ENCODE peak calls at places on chromosome 9, in four cellular contexts. N is sigmoid colon, K is stomach, Z is upper lobe of left lung. T is an unnamed sample.

GRCh38 chr9:34124923-34125322 is 1.6 kb downstream of the DCAF12 start:
- DNase-seq in N (no peak), K (no peak), Z (no peak), T (peak; percentile 15)

GRCh38 chr9:34984049-34984448 is 5.5 kb upstream of the DNAJB5 start:
- DNase-seq in N (no peak), K (no peak), Z (no peak), T (peak; percentile 74)

GRCh38 chr9:123928471-123929176 is 1.3 kb downstream of the DENND1A start:
- DNase-seq in N (no peak), K (no peak), Z (no peak), T (no peak)

GRCh38 chr9:101029300-101030021 is 934 bp downstream of the PLPPR1 start:
- DNase-seq in N (no peak), K (no peak), Z (peak; percentile 54), T (peak; percentile 34)

GRCh38 chr9:100427366-100428263 is 672 bp downstream of the MSANTD3 start:
- DNase-seq in N (peak; percentile 85), K (peak; percentile 35), Z (no peak), T (peak; percentile 90)

GRCh38 chr9:88197016-88197415 is 58.7 kb upstream of the SPATA31C2 start:
- DNase-seq in N (no peak), K (no peak), Z (no peak), T (no peak)

GRCh38 chr9:127762111-127762676 is 16.3 kb downstream of the SH2D3C start:
- DNase-seq in N (no peak), K (no peak), Z (no peak), T (no peak)

GRCh38 chr9:113622600-113623400 is 159.3 kb downstream of the RGS3 start:
- DNase-seq in N (peak; percentile 62), K (no peak), Z (no peak), T (peak; percentile 85)

GRCh38 chr9:37986771-37987258 is 82.2 kb downstream of the SHB start:
- DNase-seq in N (no peak), K (no peak), Z (peak; percentile 75), T (no peak)

GRCh38 chr9:89991204-89991790 is 386.5 kb downstream of the GADD45G start:
- DNase-seq in N (no peak), K (peak; percentile 58), Z (no peak), T (peak; percentile 8)

GRCh38 chr9:95048225-95049087 is 269.1 kb downstream of the FANCC start:
- DNase-seq in N (no peak), K (peak; percentile 85), Z (peak; percentile 95), T (peak; percentile 69)

GRCh38 chr9:135914921-135915320 is 7.6 kb upstream of the CAMSAP1 start:
- DNase-seq in N (no peak), K (no peak), Z (no peak), T (no peak)

GRCh38 chr9:94938384-94938783 is 211.9 kb downstream of the AOPEP start:
- DNase-seq in N (no peak), K (no peak), Z (no peak), T (peak; percentile 23)

GRCh38 chr9:122374885-122375420 is 4.1 kb downstream of the PTGS1 start:
- DNase-seq in N (peak; percentile 95), K (peak; percentile 85), Z (peak; percentile 66), T (peak; percentile 52)

GRCh38 chr9:127741831-127742434 is 6.8 kb upstream of the TOR2A start:
- DNase-seq in N (no peak), K (peak; percentile 62), Z (peak; percentile 87), T (peak; percentile 99)

GRCh38 chr9:20568406-20568805 is 53.9 kb downstream of the MLLT3 start:
- DNase-seq in N (no peak), K (no peak), Z (no peak), T (no peak)

GRCh38 chr9:95626341-95626740 is 109.6 kb upstream of the PTCH1 start:
- DNase-seq in N (no peak), K (no peak), Z (peak; percentile 55), T (no peak)

GRCh38 chr9:89494199-89494598 is 3.7 kb downstream of the SEMA4D start:
- DNase-seq in N (no peak), K (peak; percentile 50), Z (no peak), T (no peak)

GRCh38 chr9:134663084-134663483 is 21.5 kb downstream of the COL5A1 start:
- DNase-seq in N (peak; percentile 65), K (no peak), Z (no peak), T (no peak)

GRCh38 chr9:88745281-88746001 is 210.5 kb downstream of the NXNL2 start:
- DNase-seq in N (peak; percentile 89), K (no peak), Z (no peak), T (no peak)

GRCh38 chr9:8857330-8858249 is 1058.0 kb upstream of the DMAC1 start:
- DNase-seq in N (peak; percentile 85), K (peak; percentile 29), Z (peak; percentile 90), T (peak; percentile 86)

GRCh38 chr9:93594041-93594756 is 17.8 kb downstream of the PHF2 start:
- DNase-seq in N (no peak), K (no peak), Z (peak; percentile 43), T (peak; percentile 45)

GRCh38 chr9:117412006-117412715 is 2.7 kb downstream of the ASTN2 start:
- DNase-seq in N (no peak), K (no peak), Z (peak; percentile 14), T (peak; percentile 39)

GRCh38 chr9:133740891-133741290 is 2.7 kb upstream of the SARDH start:
- DNase-seq in N (peak; percentile 45), K (no peak), Z (peak; percentile 55), T (no peak)

DNA sequence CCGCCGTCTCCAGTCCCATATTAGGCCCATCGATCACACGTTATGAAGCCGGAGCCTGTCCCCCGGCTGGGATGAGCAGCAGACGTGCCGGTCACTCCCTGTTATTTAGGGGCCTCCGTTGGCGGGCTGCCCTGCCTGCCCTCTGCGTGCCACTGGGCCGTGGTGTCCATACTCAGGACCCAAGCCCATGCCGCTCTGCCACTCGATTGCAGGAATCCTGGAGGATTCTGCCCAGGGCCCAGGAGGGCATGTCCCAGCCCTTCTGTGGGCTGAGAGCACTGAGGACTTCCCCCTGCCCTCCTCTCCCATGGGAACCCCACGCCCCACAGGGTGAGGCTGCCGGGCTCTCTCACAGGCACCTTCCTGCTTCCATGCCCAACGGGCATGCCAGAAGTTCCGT is 19.6 kb upstream of the LAMC3 start:
- DNase-seq in N (no peak), K (no peak), Z (peak; percentile 79), T (no peak)
- TF ChIP-seq POLR2AphosphoS5 in N (no peak), K (no peak), Z (no peak), T (no peak)

DNA sequence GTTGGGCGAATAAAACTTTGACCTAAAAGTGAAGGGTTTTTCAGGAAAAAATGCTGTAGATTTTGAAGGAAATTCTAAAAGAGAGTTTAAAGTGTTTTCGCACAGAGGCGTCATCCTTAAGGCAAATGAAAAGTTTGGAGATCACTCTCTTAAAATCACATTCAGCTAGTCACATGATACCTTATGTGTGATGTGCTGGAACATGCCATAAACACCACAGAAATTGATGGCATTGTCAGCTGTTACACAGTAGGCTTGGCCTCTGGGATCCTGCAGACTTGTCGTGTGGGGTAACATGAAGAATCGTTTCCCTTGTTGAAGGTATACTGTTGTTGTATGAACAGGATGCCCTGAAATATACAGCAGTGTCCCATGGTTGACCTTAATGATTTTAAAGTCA is 3.3 kb downstream of the ANP32B start:
- DNase-seq in N (no peak), K (no peak), Z (no peak), T (no peak)
- TF ChIP-seq POLR2AphosphoS5 in N (no peak), K (no peak), Z (no peak), T (no peak)

GRCh38 chr9:84138543-84138942 is 157.9 kb downstream of the RMI1 start:
- DNase-seq in N (no peak), K (no peak), Z (no peak), T (no peak)

GRCh38 chr9:84141762-84142370 is 161.3 kb downstream of the RMI1 start:
- DNase-seq in N (no peak), K (no peak), Z (no peak), T (no peak)

GRCh38 chr9:84137968-84138367 is 157.4 kb downstream of the RMI1 start:
- DNase-seq in N (no peak), K (no peak), Z (no peak), T (no peak)

GRCh38 chr9:84140535-84141101 is 160.0 kb downstream of the RMI1 start:
- DNase-seq in N (no peak), K (peak; percentile 43), Z (peak; percentile 86), T (peak; percentile 76)

GRCh38 chr9:84139296-84140100 is 158.9 kb downstream of the RMI1 start:
- DNase-seq in N (no peak), K (peak; percentile 79), Z (no peak), T (no peak)
- TF ChIP-seq POLR2AphosphoS5 in N (no peak), K (peak; percentile 56), Z (no peak), T (no peak)

GRCh38 chr9:17236147-17236546 is 101.3 kb downstream of the CNTLN start:
- DNase-seq in N (no peak), K (no peak), Z (no peak), T (no peak)
- TF ChIP-seq POLR2AphosphoS5 in N (no peak), K (no peak), Z (no peak), T (no peak)

GRCh38 chr9:91275641-91276040 is 86.1 kb downstream of the AUH start:
- DNase-seq in N (no peak), K (no peak), Z (no peak), T (no peak)
- TF ChIP-seq POLR2AphosphoS5 in N (no peak), K (no peak), Z (no peak), T (no peak)

GRCh38 chr9:110745656-110746055 is 77.1 kb downstream of the MUSK start:
- DNase-seq in N (no peak), K (no peak), Z (no peak), T (no peak)

GRCh38 chr9:110748251-110748893 is 79.8 kb downstream of the MUSK start:
- DNase-seq in N (no peak), K (no peak), Z (no peak), T (no peak)

GRCh38 chr9:110742741-110743371 is 74.3 kb downstream of the MUSK start:
- DNase-seq in N (no peak), K (no peak), Z (no peak), T (peak; percentile 52)

GRCh38 chr9:110746211-110746930 is 77.8 kb downstream of the MUSK start:
- DNase-seq in N (no peak), K (no peak), Z (no peak), T (no peak)

DNA sequence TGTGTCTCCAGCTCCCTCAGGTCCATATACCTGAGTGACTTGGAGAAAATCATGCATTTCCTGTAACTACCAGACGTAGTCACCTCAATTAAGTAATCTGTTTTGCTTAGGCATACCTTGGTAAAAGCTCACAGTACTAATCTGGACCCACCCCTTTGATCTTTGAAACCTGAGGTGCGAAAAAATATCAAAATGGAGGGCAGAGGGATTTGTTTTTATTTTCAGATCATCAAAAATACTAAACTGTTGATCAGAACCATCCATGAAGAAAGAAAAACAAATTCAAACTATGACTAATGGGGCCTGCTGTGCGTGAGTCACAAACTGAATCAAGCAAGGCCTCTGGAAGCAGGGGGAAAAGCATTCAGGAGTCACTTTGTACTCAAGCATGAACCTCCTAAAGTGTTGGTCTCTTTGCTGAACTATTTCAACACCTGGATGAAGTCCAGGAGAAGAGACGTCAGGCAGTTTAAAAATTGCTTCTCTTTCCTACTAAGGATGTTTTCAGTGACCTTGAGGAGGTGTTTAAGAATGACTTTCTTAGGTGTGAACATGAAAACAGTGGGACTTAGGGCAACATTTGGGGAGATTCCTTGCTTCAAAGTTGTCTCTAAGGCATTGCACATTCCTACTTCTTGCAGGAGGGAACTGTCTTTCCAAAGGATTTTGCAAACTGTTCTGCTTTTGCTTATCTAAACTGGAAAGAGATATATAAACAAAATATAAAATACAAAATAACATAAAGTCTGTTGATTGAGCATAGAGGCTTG is 76.3 kb downstream of the MUSK start:
- DNase-seq in N (peak; percentile 83), K (no peak), Z (no peak), T (no peak)
- TF ChIP-seq POLR2AphosphoS5 in N (peak; percentile 30), K (peak; percentile 58), Z (peak; percentile 25), T (no peak)

GRCh38 chr9:613771-614347 is 227.6 kb upstream of the DMRT1 start:
- DNase-seq in N (peak; percentile 92), K (peak; percentile 75), Z (no peak), T (peak; percentile 83)
- TF ChIP-seq POLR2AphosphoS5 in N (no peak), K (peak; percentile 63), Z (no peak), T (no peak)

GRCh38 chr9:14313951-14314423 is at the start of gene NFIB:
- DNase-seq in N (peak; percentile 81), K (peak; percentile 49), Z (peak; percentile 86), T (peak; percentile 79)
- TF ChIP-seq POLR2AphosphoS5 in N (no peak), K (peak; percentile 61), Z (no peak), T (no peak)

T was measured in GM23338.